ENCODE peak calls at places on chromosomes 6 and 20, in six cellular contexts. O is stomach, H is foreskin fibroblast, K is ovary, Y is hepatocyte, N is body of pancreas. Z is an unnamed sample.

GRCh38 chr6:33983109-33983475 is 162.8 kb downstream of the GRM4 start:
- DNase-seq in O (peak), H (no peak), K (no peak), Y (peak), N (peak), Z (peak)

GRCh38 chr20:12928755-12929401 is 79.9 kb upstream of the SPTLC3 start:
- DNase-seq in Y (no peak), O (no peak), H (peak), N (no peak), K (no peak), Z (peak)

GRCh38 chr20:2296545-2297351 is 947 bp downstream of the TGM3 start:
- DNase-seq in N (no peak), O (no peak), H (no peak), Y (no peak), K (no peak), Z (no peak)

GRCh38 chr6:34568341-34568680 is 12.2 kb upstream of the SPDEF start:
- DNase-seq in K (no peak), O (no peak), Y (no peak), N (no peak), H (no peak), Z (peak)

GRCh38 chr6:40713002-40713719 is 126.0 kb upstream of the LRFN2 start:
- DNase-seq in Y (no peak), N (no peak), K (no peak), O (no peak), H (no peak), Z (no peak)

GRCh38 chr20:25360631-25361286 is 29.9 kb downstream of the ABHD12 start:
- DNase-seq in H (peak), N (peak), Y (no peak), K (no peak), O (no peak), Z (no peak)

GRCh38 chr6:48630511-48630910 is 519.5 kb upstream of the PTCHD4 start:
- DNase-seq in O (no peak), Y (no peak), H (no peak), N (no peak), K (no peak), Z (no peak)

GRCh38 chr6:16257999-16258708 is 19.8 kb downstream of the GMPR start:
- DNase-seq in K (peak), N (no peak), O (no peak), H (no peak), Y (no peak), Z (no peak)

GRCh38 chr20:50645253-50646068 is 45.9 kb downstream of the RIPOR3 start:
- DNase-seq in O (peak), K (peak), H (peak), N (peak), Y (peak), Z (peak)

GRCh38 chr6:43001843-43002242 is 11.9 kb downstream of the MEA1 start:
- DNase-seq in Y (no peak), H (no peak), N (no peak), O (no peak), K (no peak), Z (no peak)

GRCh38 chr6:135876048-135876447 is 24.5 kb downstream of the PDE7B start:
- DNase-seq in K (no peak), N (no peak), H (no peak), Y (no peak), O (no peak), Z (no peak)

GRCh38 chr6:33746036-33746600 is 587 bp downstream of the IP6K3 start:
- DNase-seq in N (no peak), H (peak), Y (peak), K (peak), O (no peak), Z (no peak)

GRCh38 chr6:10401004-10401536 is 13.8 kb downstream of the TFAP2A start:
- DNase-seq in Y (no peak), K (no peak), N (no peak), O (no peak), H (no peak), Z (no peak)

GRCh38 chr6:49551126-49551865 is 828 bp downstream of the C6orf141 start:
- DNase-seq in O (no peak), Y (peak), H (no peak), K (no peak), N (peak), Z (peak)

GRCh38 chr20:52518735-52519134 is 327.2 kb upstream of the ZFP64 start:
- DNase-seq in N (no peak), Y (no peak), O (no peak), H (no peak), K (no peak), Z (no peak)

DNA sequence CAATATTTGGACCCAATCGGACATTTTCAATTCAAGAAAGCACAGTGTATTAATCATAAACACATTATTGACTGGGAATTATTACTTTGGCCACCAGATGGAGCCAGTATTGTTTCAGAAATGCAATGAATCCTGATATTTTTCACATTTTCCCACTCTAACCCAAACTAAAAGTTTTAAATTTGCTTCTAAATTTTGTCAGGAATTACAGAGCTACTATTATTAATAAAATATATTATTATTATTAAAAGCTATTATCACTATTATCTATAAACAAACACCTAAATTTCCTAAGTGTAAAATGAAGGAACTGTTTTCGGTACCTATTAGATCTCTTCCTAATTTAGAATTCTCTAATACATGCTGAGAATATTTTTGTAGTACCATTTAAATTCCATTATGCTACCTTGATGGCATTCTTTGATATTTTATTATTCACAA is 245.3 kb downstream of the OGFRL1 start:
- DNase-seq in K (no peak), O (no peak), N (no peak), H (no peak), Y (peak), Z (peak)
- TF ChIP-seq CTCF in K (no peak), O (peak), N (peak), H (peak), Y (peak), Z (peak)

GRCh38 chr6:167345960-167346359 is 21.1 kb downstream of the TTLL2 start:
- DNase-seq in H (no peak), N (no peak), K (no peak), Y (no peak), O (no peak), Z (no peak)

GRCh38 chr6:167350322-167350721 is 25.4 kb downstream of the TTLL2 start:
- DNase-seq in H (no peak), Y (no peak), O (no peak), N (no peak), K (no peak), Z (no peak)

GRCh38 chr6:167349816-167350215 is 24.9 kb downstream of the TTLL2 start:
- DNase-seq in K (no peak), H (no peak), N (no peak), O (no peak), Y (no peak), Z (no peak)

GRCh38 chr6:167350731-167351655 is 26.1 kb downstream of the TTLL2 start:
- DNase-seq in K (peak), H (peak), Y (peak), N (peak), O (peak), Z (peak)

GRCh38 chr6:167351656-167352354 is 26.9 kb downstream of the TTLL2 start:
- DNase-seq in N (no peak), H (no peak), K (no peak), O (no peak), Y (no peak), Z (no peak)
- TF ChIP-seq CTCF in N (no peak), H (no peak), K (no peak), O (no peak), Y (no peak), Z (no peak)

DNA sequence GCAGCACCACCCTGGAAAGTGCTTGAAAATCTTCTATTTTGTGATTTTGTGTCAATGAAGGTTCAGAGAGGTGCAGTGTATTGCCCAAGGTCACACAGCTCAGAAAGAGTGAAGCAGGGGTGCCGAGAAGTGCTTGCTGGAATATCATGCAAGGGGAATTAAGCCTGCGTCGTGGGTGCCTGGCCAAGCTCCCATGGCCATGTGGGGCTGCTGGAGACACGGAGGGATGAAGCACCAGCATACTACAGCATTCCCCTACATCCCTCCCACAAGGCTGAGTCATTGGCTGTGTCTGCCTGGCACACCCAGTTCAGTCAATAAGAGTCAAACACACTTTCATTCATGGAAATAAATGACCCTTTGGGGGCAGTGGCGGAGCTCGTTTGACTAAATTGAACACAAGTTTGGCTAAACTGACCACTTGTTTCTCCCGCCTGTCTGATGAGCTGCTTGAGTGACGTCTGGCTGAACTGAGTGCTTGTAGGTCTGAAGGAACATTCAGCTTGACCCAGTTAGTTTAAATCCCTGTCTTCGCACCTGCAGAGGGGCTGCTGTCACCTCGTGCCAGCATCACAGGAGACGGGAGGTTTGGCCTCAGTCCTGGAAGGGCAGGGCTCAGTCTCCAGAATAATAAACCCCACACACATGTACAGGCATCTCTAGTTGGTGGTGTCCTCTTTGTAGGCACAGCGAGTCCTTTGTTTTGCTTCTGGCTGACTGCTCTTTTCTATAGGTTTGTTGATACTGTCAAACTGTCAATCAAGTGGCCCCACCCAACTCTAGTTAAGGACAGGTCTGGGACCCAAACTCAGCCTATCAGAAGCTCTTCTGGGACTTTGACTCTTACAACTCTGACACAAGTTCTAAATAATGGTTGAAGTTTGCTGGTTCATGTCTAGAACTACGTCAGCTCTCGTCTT is 8.4 kb upstream of the TGM2 start:
- DNase-seq in K (peak), N (no peak), Y (peak), H (peak), O (peak), Z (peak)
- TF ChIP-seq CTCF in K (no peak), N (no peak), Y (no peak), H (no peak), O (no peak), Z (no peak)

DNA sequence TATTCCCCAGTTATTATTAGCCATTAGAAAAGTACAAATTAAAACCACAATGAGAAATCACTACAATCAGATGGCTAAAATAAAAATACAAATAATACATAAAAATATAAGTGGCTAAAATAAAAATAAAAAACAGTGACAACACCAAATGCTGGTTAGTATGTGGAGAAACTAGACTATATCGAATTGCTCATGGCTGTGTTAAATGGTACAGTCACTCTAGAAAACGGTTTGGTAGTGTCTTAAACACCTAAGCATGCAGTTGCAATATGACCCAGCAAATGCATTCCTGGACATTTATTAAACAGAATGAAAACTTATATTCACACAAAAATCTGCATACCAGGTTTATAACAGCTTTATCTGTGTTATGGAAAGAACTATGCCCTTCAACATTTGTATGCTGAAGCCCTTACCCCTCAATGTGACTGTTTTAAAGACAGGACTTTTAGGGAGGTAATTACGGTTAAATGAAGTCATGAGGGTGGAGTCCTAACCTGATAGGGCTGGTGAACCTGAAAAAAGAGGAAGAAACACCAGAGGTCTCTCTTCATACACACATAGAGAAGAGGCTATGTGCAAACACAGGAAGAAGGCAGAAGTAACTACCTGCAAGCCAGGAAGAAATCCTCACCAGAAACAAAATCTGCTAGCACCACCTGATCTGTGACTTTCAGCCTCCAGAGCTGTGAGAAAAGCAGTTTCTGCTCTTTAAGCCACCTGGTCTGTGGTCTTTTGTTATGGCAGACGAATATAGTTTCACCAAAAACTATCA is 84.9 kb downstream of the ASCC3 start:
- DNase-seq in K (no peak), H (no peak), O (no peak), N (no peak), Y (no peak), Z (no peak)
- TF ChIP-seq CTCF in K (no peak), H (no peak), O (no peak), N (no peak), Y (no peak), Z (no peak)

DNA sequence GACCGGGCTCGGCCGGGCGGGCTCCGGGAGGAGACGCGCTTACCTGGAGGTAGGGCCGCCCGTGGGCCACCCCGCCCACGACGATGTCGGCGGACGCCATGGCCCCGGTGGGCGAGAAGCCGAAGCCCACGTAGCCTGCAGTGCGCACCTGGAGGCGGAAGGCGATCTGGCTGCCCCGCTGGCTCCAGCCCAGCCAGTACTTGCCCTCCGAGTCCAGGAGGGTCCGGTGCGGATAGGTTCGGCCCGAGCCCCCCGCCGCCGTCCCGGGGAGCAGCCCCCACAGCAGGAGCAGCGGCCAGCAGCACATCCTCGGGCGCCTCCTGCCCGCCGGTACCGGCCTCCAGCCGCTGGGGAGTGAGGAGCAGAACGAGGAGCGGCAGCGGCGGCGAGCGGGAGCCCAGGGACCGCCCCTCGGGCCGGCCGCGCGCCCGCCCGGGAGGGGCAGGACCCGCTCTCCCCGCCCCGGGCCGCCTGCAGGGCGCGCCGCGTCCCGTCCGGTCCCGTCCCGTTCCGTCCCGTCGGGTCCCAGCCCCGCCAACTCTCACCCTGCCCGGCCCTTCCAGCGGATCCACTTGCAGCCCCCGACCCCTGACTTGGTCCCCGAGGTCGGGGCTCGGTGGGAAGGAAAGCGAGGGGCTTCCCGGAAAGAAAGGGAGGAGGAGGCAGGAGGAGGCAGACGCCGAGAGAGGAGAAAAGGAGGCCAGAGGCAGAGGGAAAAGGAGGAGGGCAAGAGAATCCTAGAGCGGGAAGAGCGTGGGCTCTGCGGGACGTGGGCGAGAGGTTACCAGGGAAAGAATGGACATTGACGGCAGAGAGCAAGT is at the start of gene MOXD1:
- DNase-seq in Y (peak), N (peak), K (no peak), H (peak), O (peak), Z (peak)
- TF ChIP-seq CTCF in Y (no peak), N (no peak), K (no peak), H (no peak), O (no peak), Z (no peak)

GRCh38 chr20:60454491-60454890 is 496.3 kb downstream of the CDH26 start:
- DNase-seq in N (no peak), H (no peak), O (no peak), K (no peak), Y (no peak), Z (no peak)

GRCh38 chr20:60459212-60459611 is 501.0 kb downstream of the CDH26 start:
- DNase-seq in O (no peak), N (no peak), H (no peak), K (no peak), Y (no peak), Z (no peak)

GRCh38 chr20:60455272-60455671 is 497.0 kb downstream of the CDH26 start:
- DNase-seq in N (no peak), H (no peak), K (no peak), Y (no peak), O (no peak), Z (no peak)

GRCh38 chr20:60453388-60453787 is 495.2 kb downstream of the CDH26 start:
- DNase-seq in H (no peak), K (no peak), Y (no peak), N (no peak), O (no peak), Z (no peak)

DNA sequence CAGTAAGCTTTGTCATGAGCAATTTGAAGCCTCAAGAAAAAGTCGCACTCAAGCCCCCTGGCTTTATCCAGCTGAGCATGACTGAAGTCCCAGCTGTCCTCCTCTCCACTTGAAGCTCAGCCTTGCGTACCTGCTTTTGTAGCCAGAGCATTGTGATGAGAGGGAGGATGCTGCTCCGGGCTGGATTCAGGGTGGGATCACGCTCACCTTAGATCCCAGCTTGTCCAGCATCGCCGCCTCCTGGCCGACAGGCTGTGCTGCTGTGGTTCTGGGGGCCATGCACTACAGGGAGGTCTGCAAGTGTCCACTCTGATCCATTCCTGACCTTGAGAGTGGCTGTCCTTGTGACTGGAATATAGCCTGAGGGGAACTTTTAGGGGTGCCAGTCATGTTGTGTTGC is 495.6 kb downstream of the CDH26 start:
- DNase-seq in N (no peak), K (no peak), O (no peak), H (no peak), Y (no peak), Z (no peak)
- TF ChIP-seq CTCF in N (no peak), K (no peak), O (no peak), H (no peak), Y (no peak), Z (no peak)

Z was measured in Calu3.